ENCODE peak calls at places on chromosomes 2 and 18, in four cellular contexts. W, Y, V and H are unnamed samples.

GRCh38 chr2:233915133-233915532 is 2.0 kb upstream of the TRPM8 start:
- DNase-seq in W (no peak), Y (peak; percentile 3), V (no peak), H (no peak)

GRCh38 chr18:48306838-48307237 is 102.3 kb downstream of the ZBTB7C start:
- DNase-seq in W (no peak), Y (no peak), V (no peak), H (no peak)

GRCh38 chr18:35710581-35710980 is 129.0 kb downstream of the GALNT1 start:
- DNase-seq in W (no peak), Y (no peak), V (no peak), H (no peak)

GRCh38 chr2:207161724-207162123 is 4.0 kb downstream of the KLF7 start:
- DNase-seq in W (no peak), Y (peak; percentile 76), V (no peak), H (no peak)

GRCh38 chr2:205197468-205198129 is 484.7 kb upstream of the NRP2 start:
- DNase-seq in W (no peak), Y (no peak), V (no peak), H (no peak)

GRCh38 chr2:241926541-241927311 is 57.2 kb downstream of the RTP5 start:
- DNase-seq in W (peak; percentile 84), Y (no peak), V (no peak), H (no peak)

GRCh38 chr18:57784034-57784815 is 18.9 kb downstream of the ATP8B1 start:
- DNase-seq in W (no peak), Y (peak; percentile 87), V (peak; percentile 68), H (no peak)

GRCh38 chr2:6881036-6881435 is 3.5 kb downstream of the RSAD2 start:
- DNase-seq in W (no peak), Y (no peak), V (no peak), H (no peak)

GRCh38 chr2:151774506-151774905 is 40.2 kb upstream of the NEB start:
- DNase-seq in W (no peak), Y (peak; percentile 80), V (no peak), H (no peak)

GRCh38 chr2:55282110-55282917 is 13.3 kb upstream of the MTIF2 start:
- DNase-seq in W (peak; percentile 94), Y (peak; percentile 80), V (peak; percentile 85), H (peak; percentile 77)
- TF ChIP-seq POLR2A in W (peak; percentile 91), Y (peak; percentile 24), V (peak; percentile 86), H (peak; percentile 89)

GRCh38 chr2:147358375-147358774 is 486.5 kb upstream of the ACVR2A start:
- DNase-seq in W (no peak), Y (no peak), V (no peak), H (no peak)
- TF ChIP-seq POLR2A in W (no peak), Y (no peak), V (no peak), H (no peak)

DNA sequence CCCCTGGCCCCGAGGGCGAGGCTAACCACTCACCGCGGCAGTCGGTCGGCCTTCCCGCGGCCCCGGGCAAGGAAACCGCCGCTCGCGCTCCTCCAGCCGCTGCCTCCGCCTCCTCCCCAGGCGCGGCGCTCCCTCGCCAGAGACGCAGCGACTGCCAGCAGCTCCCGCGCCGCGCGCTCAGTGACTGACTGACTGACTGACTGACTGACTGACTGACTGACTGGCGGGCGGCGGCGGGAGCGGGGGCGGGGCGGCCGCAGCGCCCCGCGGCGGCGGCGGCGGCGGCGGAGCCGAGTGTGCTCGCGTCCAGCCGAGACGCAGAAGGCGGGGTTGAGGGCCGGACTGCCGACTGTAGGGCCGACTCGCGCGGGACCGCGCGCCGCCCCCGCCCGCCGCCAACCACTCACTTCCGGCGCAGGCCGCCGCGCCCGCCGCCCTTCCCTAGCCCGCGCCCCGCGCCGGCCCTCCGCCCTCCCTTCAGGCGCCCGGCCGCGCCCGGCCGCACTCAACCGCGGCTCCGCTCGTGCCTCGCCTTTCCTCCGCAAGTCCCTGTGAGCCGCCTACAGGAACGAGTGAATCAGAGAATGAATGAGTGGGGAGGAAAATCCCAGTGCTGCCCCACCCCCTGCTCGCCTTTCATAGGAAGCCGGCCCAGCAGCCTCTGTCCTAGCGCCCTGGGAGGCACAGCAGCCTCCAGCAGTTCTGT is at the start of gene RAPH1:
- DNase-seq in W (peak; percentile 93), Y (peak; percentile 82), V (peak; percentile 90), H (peak; percentile 49)
- TF ChIP-seq POLR2A in W (peak; percentile 93), Y (peak; percentile 83), V (peak; percentile 90), H (no peak)

GRCh38 chr2:102283996-102284395 is 27.4 kb upstream of the IL1RL1 start:
- DNase-seq in W (no peak), Y (peak; percentile 40), V (no peak), H (no peak)

GRCh38 chr2:102286041-102286440 is 25.3 kb upstream of the IL1RL1 start:
- DNase-seq in W (no peak), Y (no peak), V (no peak), H (no peak)

GRCh38 chr2:102285368-102285767 is 26.0 kb upstream of the IL1RL1 start:
- DNase-seq in W (no peak), Y (no peak), V (no peak), H (no peak)

GRCh38 chr2:102282646-102283045 is 28.7 kb upstream of the IL1RL1 start:
- DNase-seq in W (no peak), Y (no peak), V (no peak), H (no peak)

GRCh38 chr2:102284611-102285010 is 26.8 kb upstream of the IL1RL1 start:
- DNase-seq in W (no peak), Y (no peak), V (no peak), H (no peak)
- TF ChIP-seq POLR2A in W (no peak), Y (no peak), V (no peak), H (no peak)

GRCh38 chr2:166375736-166376487 is at the start of gene SCN9A:
- DNase-seq in W (peak; percentile 92), Y (peak; percentile 72), V (peak; percentile 83), H (no peak)
- TF ChIP-seq POLR2A in W (peak; percentile 40), Y (no peak), V (peak; percentile 53), H (no peak)

GRCh38 chr2:237627463-237628321 is at the start of gene LRRFIP1:
- DNase-seq in W (no peak), Y (no peak), V (peak; percentile 55), H (no peak)
- TF ChIP-seq POLR2A in W (peak; percentile 36), Y (peak; percentile 31), V (peak; percentile 64), H (no peak)

GRCh38 chr2:88451647-88452150 is 794 bp downstream of the FOXI3 start:
- DNase-seq in W (no peak), Y (no peak), V (peak; percentile 25), H (no peak)

GRCh38 chr2:88450925-88451575 is 1.4 kb downstream of the FOXI3 start:
- DNase-seq in W (no peak), Y (no peak), V (no peak), H (no peak)

GRCh38 chr2:88452980-88453582 is 588 bp upstream of the FOXI3 start:
- DNase-seq in W (no peak), Y (no peak), V (no peak), H (no peak)

GRCh38 chr2:88450186-88450585 is 2.3 kb downstream of the FOXI3 start:
- DNase-seq in W (no peak), Y (no peak), V (no peak), H (no peak)

DNA sequence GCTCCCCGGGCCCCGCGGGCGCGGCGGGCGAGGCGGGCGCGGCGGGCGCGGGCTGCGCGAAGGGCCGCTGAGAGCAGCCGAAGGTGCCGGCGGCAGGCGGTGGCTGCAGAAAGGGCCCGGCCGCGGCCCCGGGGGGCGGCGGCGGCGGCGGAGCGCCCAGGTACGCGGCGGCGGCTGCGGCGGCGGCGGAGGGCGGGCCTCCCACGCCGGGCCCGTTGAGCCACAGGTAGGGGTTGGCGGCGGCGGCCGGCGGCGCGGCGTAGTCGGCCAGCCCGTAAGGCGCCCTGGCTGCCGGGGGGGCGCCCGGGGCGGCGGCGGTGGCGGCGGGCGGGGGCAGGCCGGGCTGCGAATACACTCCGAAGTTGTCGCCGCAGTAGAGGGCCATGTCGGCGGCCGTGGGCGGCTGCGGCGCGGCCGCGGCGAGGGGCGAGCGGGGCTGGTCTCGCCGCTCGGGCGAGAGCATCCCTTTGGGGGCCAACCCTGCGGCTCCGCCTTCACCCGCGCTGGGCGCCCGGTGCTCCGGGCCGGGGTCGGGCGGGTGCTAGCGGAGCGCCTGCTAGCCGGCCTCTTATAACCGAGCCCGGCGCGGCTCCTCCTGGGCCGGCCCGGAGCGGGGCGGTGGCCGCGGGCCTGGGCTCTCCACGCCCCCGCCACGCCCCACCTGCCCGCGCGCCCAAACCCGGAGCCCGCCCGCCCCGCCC is at the start of gene FOXI3:
- DNase-seq in W (no peak), Y (no peak), V (peak; percentile 22), H (no peak)
- TF ChIP-seq POLR2A in W (no peak), Y (no peak), V (no peak), H (no peak)

GRCh38 chr18:13661051-13661778 is 65.1 kb downstream of the FAM210A start:
- DNase-seq in W (no peak), Y (no peak), V (no peak), H (no peak)

GRCh38 chr18:13661779-13662271 is 64.5 kb downstream of the FAM210A start:
- DNase-seq in W (no peak), Y (no peak), V (no peak), H (no peak)

GRCh38 chr18:13658444-13659204 is 67.7 kb downstream of the FAM210A start:
- DNase-seq in W (no peak), Y (no peak), V (no peak), H (no peak)

GRCh38 chr18:13660510-13660909 is 65.8 kb downstream of the FAM210A start:
- DNase-seq in W (no peak), Y (no peak), V (no peak), H (no peak)

DNA sequence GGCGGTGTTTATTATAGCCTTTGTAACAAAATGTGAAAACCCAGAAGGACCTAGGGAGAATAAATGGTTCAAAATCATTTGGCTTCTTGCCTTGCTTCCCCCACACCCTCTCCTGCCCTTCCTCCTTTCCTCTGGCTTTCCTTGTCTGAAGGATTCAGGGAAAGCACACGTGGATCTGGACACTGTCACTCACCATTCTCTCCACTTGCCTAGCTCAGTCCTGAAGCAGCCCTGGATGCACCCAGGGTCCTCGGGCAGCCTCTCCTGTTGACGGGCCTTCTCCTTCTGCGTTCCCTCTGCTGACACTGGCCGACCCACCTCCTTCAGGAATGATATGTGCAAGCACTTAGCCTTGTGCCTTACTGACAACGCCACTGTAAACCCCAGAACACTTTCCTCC is 68.4 kb downstream of the FAM210A start:
- DNase-seq in W (no peak), Y (no peak), V (no peak), H (no peak)
- TF ChIP-seq POLR2A in W (no peak), Y (no peak), V (no peak), H (no peak)

GRCh38 chr2:86440631-86441391 is at the start of gene KDM3A:
- DNase-seq in W (peak; percentile 100), Y (peak; percentile 99), V (peak; percentile 99), H (peak; percentile 64)

GRCh38 chr2:86441392-86441788 is 219 bp downstream of the KDM3A start:
- DNase-seq in W (no peak), Y (no peak), V (no peak), H (no peak)

GRCh38 chr2:86443601-86444000 is 2.4 kb downstream of the KDM3A start:
- DNase-seq in W (no peak), Y (no peak), V (no peak), H (no peak)

GRCh38 chr2:86442642-86443005 is 1.5 kb downstream of the KDM3A start:
- DNase-seq in W (peak; percentile 63), Y (peak; percentile 94), V (peak; percentile 88), H (peak; percentile 39)

GRCh38 chr2:86441789-86442641 is 844 bp downstream of the KDM3A start:
- DNase-seq in W (peak; percentile 73), Y (peak; percentile 50), V (peak; percentile 61), H (peak; percentile 18)
- TF ChIP-seq POLR2A in W (no peak), Y (no peak), V (peak; percentile 23), H (peak; percentile 42)